ENCODE peak calls at places on chromosome 1, in six cellular contexts. One of them, this sample, is unnamed.

GRCh38 chr1:236716160-236716559 is 29.9 kb downstream of the ACTN2 start:
- DNase-seq in stimulated activated CD4-positive, alpha-beta T cell treated with anti-CD3 and anti-CD28 coated beads, Interleukin-2, amount 100 ng/mL, for 48 hours: no peak
- DNase-seq in Caki2: no peak
- DNase-seq in right cardiac atrium: peak
- DNase-seq in progenitor cell of endocrine pancreas: no peak
- DNase-seq in T follicular helper cell: no peak
- DNase-seq in this sample: no peak

GRCh38 chr1:208159542-208160258 is 84.5 kb downstream of the PLXNA2 start:
- DNase-seq in stimulated activated CD4-positive, alpha-beta T cell treated with anti-CD3 and anti-CD28 coated beads, Interleukin-2, amount 100 ng/mL, for 48 hours: no peak
- DNase-seq in progenitor cell of endocrine pancreas: no peak
- DNase-seq in Caki2: no peak
- DNase-seq in T follicular helper cell: no peak
- DNase-seq in right cardiac atrium: peak
- DNase-seq in this sample: peak

GRCh38 chr1:174982971-174983689 is 16.6 kb upstream of the CACYBP start:
- DNase-seq in T follicular helper cell: no peak
- DNase-seq in stimulated activated CD4-positive, alpha-beta T cell treated with anti-CD3 and anti-CD28 coated beads, Interleukin-2, amount 100 ng/mL, for 48 hours: peak
- DNase-seq in progenitor cell of endocrine pancreas: no peak
- DNase-seq in Caki2: peak
- DNase-seq in right cardiac atrium: no peak
- DNase-seq in this sample: no peak

GRCh38 chr1:227945891-227946623 is 1.7 kb downstream of the WNT9A start:
- DNase-seq in stimulated activated CD4-positive, alpha-beta T cell treated with anti-CD3 and anti-CD28 coated beads, Interleukin-2, amount 100 ng/mL, for 48 hours: no peak
- DNase-seq in Caki2: peak
- DNase-seq in progenitor cell of endocrine pancreas: peak
- DNase-seq in right cardiac atrium: peak
- DNase-seq in T follicular helper cell: no peak
- DNase-seq in this sample: peak

GRCh38 chr1:112358798-112359408 is 37.1 kb upstream of the CTTNBP2NL start:
- DNase-seq in stimulated activated CD4-positive, alpha-beta T cell treated with anti-CD3 and anti-CD28 coated beads, Interleukin-2, amount 100 ng/mL, for 48 hours: peak
- DNase-seq in Caki2: peak
- DNase-seq in right cardiac atrium: peak
- DNase-seq in progenitor cell of endocrine pancreas: peak
- DNase-seq in T follicular helper cell: no peak
- DNase-seq in this sample: peak

GRCh38 chr1:25616080-25616931 is at the start of gene MAN1C1:
- DNase-seq in stimulated activated CD4-positive, alpha-beta T cell treated with anti-CD3 and anti-CD28 coated beads, Interleukin-2, amount 100 ng/mL, for 48 hours: peak
- DNase-seq in T follicular helper cell: peak
- DNase-seq in right cardiac atrium: peak
- DNase-seq in Caki2: peak
- DNase-seq in progenitor cell of endocrine pancreas: peak
- DNase-seq in this sample: peak

GRCh38 chr1:168520052-168520751 is 23.6 kb downstream of the XCL2 start:
- DNase-seq in progenitor cell of endocrine pancreas: no peak
- DNase-seq in right cardiac atrium: no peak
- DNase-seq in T follicular helper cell: no peak
- DNase-seq in stimulated activated CD4-positive, alpha-beta T cell treated with anti-CD3 and anti-CD28 coated beads, Interleukin-2, amount 100 ng/mL, for 48 hours: no peak
- DNase-seq in Caki2: no peak
- DNase-seq in this sample: no peak

GRCh38 chr1:167720965-167721616 is 691 bp upstream of the MPZL1 start:
- DNase-seq in Caki2: peak
- DNase-seq in T follicular helper cell: no peak
- DNase-seq in right cardiac atrium: peak
- DNase-seq in progenitor cell of endocrine pancreas: no peak
- DNase-seq in stimulated activated CD4-positive, alpha-beta T cell treated with anti-CD3 and anti-CD28 coated beads, Interleukin-2, amount 100 ng/mL, for 48 hours: no peak
- DNase-seq in this sample: peak

GRCh38 chr1:172321429-172321828 is 99.1 kb upstream of the C1orf105 start:
- DNase-seq in progenitor cell of endocrine pancreas: no peak
- DNase-seq in Caki2: peak
- DNase-seq in T follicular helper cell: no peak
- DNase-seq in right cardiac atrium: no peak
- DNase-seq in stimulated activated CD4-positive, alpha-beta T cell treated with anti-CD3 and anti-CD28 coated beads, Interleukin-2, amount 100 ng/mL, for 48 hours: no peak
- DNase-seq in this sample: no peak

GRCh38 chr1:236795757-236796719 is 946 bp downstream of the MTR start:
- DNase-seq in right cardiac atrium: no peak
- DNase-seq in stimulated activated CD4-positive, alpha-beta T cell treated with anti-CD3 and anti-CD28 coated beads, Interleukin-2, amount 100 ng/mL, for 48 hours: no peak
- DNase-seq in T follicular helper cell: no peak
- DNase-seq in Caki2: peak
- DNase-seq in progenitor cell of endocrine pancreas: no peak
- DNase-seq in this sample: no peak

GRCh38 chr1:223844962-223845809 is 561 bp downstream of the TP53BP2 start:
- DNase-seq in stimulated activated CD4-positive, alpha-beta T cell treated with anti-CD3 and anti-CD28 coated beads, Interleukin-2, amount 100 ng/mL, for 48 hours: peak
- DNase-seq in Caki2: peak
- DNase-seq in T follicular helper cell: peak
- DNase-seq in progenitor cell of endocrine pancreas: no peak
- DNase-seq in right cardiac atrium: no peak
- DNase-seq in this sample: peak

GRCh38 chr1:90107971-90108370 is 113.1 kb downstream of the ZNF326 start:
- DNase-seq in stimulated activated CD4-positive, alpha-beta T cell treated with anti-CD3 and anti-CD28 coated beads, Interleukin-2, amount 100 ng/mL, for 48 hours: no peak
- DNase-seq in right cardiac atrium: no peak
- DNase-seq in T follicular helper cell: no peak
- DNase-seq in Caki2: no peak
- DNase-seq in progenitor cell of endocrine pancreas: no peak
- DNase-seq in this sample: no peak

GRCh38 chr1:232648316-232648715 is 18.4 kb upstream of the SIPA1L2 start:
- DNase-seq in right cardiac atrium: no peak
- DNase-seq in stimulated activated CD4-positive, alpha-beta T cell treated with anti-CD3 and anti-CD28 coated beads, Interleukin-2, amount 100 ng/mL, for 48 hours: no peak
- DNase-seq in progenitor cell of endocrine pancreas: no peak
- DNase-seq in T follicular helper cell: no peak
- DNase-seq in Caki2: no peak
- DNase-seq in this sample: no peak

GRCh38 chr1:83055391-83056170 is 943.4 kb downstream of the TTLL7 start:
- DNase-seq in stimulated activated CD4-positive, alpha-beta T cell treated with anti-CD3 and anti-CD28 coated beads, Interleukin-2, amount 100 ng/mL, for 48 hours: no peak
- DNase-seq in Caki2: no peak
- DNase-seq in progenitor cell of endocrine pancreas: no peak
- DNase-seq in right cardiac atrium: no peak
- DNase-seq in T follicular helper cell: no peak
- DNase-seq in this sample: no peak

GRCh38 chr1:88867743-88868521 is 23.4 kb downstream of the GTF2B start:
- DNase-seq in progenitor cell of endocrine pancreas: no peak
- DNase-seq in Caki2: no peak
- DNase-seq in right cardiac atrium: no peak
- DNase-seq in stimulated activated CD4-positive, alpha-beta T cell treated with anti-CD3 and anti-CD28 coated beads, Interleukin-2, amount 100 ng/mL, for 48 hours: no peak
- DNase-seq in T follicular helper cell: no peak
- DNase-seq in this sample: no peak

GRCh38 chr1:22567176-22567575 is 3.9 kb downstream of the EPHA8 start:
- DNase-seq in stimulated activated CD4-positive, alpha-beta T cell treated with anti-CD3 and anti-CD28 coated beads, Interleukin-2, amount 100 ng/mL, for 48 hours: no peak
- DNase-seq in progenitor cell of endocrine pancreas: no peak
- DNase-seq in T follicular helper cell: no peak
- DNase-seq in right cardiac atrium: no peak
- DNase-seq in Caki2: no peak
- DNase-seq in this sample: no peak

GRCh38 chr1:89525169-89525855 is 683 bp downstream of the LRRC8B start:
- DNase-seq in right cardiac atrium: peak
- DNase-seq in progenitor cell of endocrine pancreas: peak
- DNase-seq in T follicular helper cell: no peak
- DNase-seq in Caki2: no peak
- DNase-seq in stimulated activated CD4-positive, alpha-beta T cell treated with anti-CD3 and anti-CD28 coated beads, Interleukin-2, amount 100 ng/mL, for 48 hours: no peak
- DNase-seq in this sample: peak

GRCh38 chr1:17629460-17629859 is 90.0 kb downstream of the ARHGEF10L start:
- DNase-seq in progenitor cell of endocrine pancreas: no peak
- DNase-seq in right cardiac atrium: peak
- DNase-seq in stimulated activated CD4-positive, alpha-beta T cell treated with anti-CD3 and anti-CD28 coated beads, Interleukin-2, amount 100 ng/mL, for 48 hours: no peak
- DNase-seq in T follicular helper cell: no peak
- DNase-seq in Caki2: no peak
- DNase-seq in this sample: no peak

GRCh38 chr1:203196371-203196770 is 9.9 kb upstream of the CHI3L1 start:
- DNase-seq in stimulated activated CD4-positive, alpha-beta T cell treated with anti-CD3 and anti-CD28 coated beads, Interleukin-2, amount 100 ng/mL, for 48 hours: no peak
- DNase-seq in progenitor cell of endocrine pancreas: no peak
- DNase-seq in Caki2: no peak
- DNase-seq in T follicular helper cell: no peak
- DNase-seq in right cardiac atrium: no peak
- DNase-seq in this sample: no peak

GRCh38 chr1:247465796-247466195 is 7.9 kb upstream of the OR2B11 start:
- DNase-seq in stimulated activated CD4-positive, alpha-beta T cell treated with anti-CD3 and anti-CD28 coated beads, Interleukin-2, amount 100 ng/mL, for 48 hours: no peak
- DNase-seq in right cardiac atrium: no peak
- DNase-seq in T follicular helper cell: no peak
- DNase-seq in progenitor cell of endocrine pancreas: no peak
- DNase-seq in Caki2: no peak
- DNase-seq in this sample: no peak

GRCh38 chr1:223421676-223422075 is 28.5 kb downstream of the CCDC185 start:
- DNase-seq in T follicular helper cell: no peak
- DNase-seq in Caki2: no peak
- DNase-seq in progenitor cell of endocrine pancreas: no peak
- DNase-seq in stimulated activated CD4-positive, alpha-beta T cell treated with anti-CD3 and anti-CD28 coated beads, Interleukin-2, amount 100 ng/mL, for 48 hours: no peak
- DNase-seq in right cardiac atrium: no peak
- DNase-seq in this sample: no peak

GRCh38 chr1:31970873-31971272 is 32.7 kb upstream of the PTP4A2 start:
- DNase-seq in progenitor cell of endocrine pancreas: no peak
- DNase-seq in T follicular helper cell: no peak
- DNase-seq in stimulated activated CD4-positive, alpha-beta T cell treated with anti-CD3 and anti-CD28 coated beads, Interleukin-2, amount 100 ng/mL, for 48 hours: no peak
- DNase-seq in Caki2: no peak
- DNase-seq in right cardiac atrium: no peak
- DNase-seq in this sample: no peak

GRCh38 chr1:109425902-109426277 is 358 bp downstream of the PSMA5 start:
- DNase-seq in Caki2: no peak
- DNase-seq in right cardiac atrium: no peak
- DNase-seq in T follicular helper cell: peak
- DNase-seq in progenitor cell of endocrine pancreas: no peak
- DNase-seq in stimulated activated CD4-positive, alpha-beta T cell treated with anti-CD3 and anti-CD28 coated beads, Interleukin-2, amount 100 ng/mL, for 48 hours: peak
- DNase-seq in this sample: no peak

GRCh38 chr1:241608379-241609033 is 31.7 kb downstream of the CHML start:
- DNase-seq in stimulated activated CD4-positive, alpha-beta T cell treated with anti-CD3 and anti-CD28 coated beads, Interleukin-2, amount 100 ng/mL, for 48 hours: no peak
- DNase-seq in T follicular helper cell: no peak
- DNase-seq in right cardiac atrium: no peak
- DNase-seq in progenitor cell of endocrine pancreas: no peak
- DNase-seq in Caki2: peak
- DNase-seq in this sample: no peak

GRCh38 chr1:165877940-165878556 is 50.6 kb downstream of the UCK2 start:
- DNase-seq in Caki2: no peak
- DNase-seq in T follicular helper cell: no peak
- DNase-seq in stimulated activated CD4-positive, alpha-beta T cell treated with anti-CD3 and anti-CD28 coated beads, Interleukin-2, amount 100 ng/mL, for 48 hours: no peak
- DNase-seq in progenitor cell of endocrine pancreas: no peak
- DNase-seq in right cardiac atrium: no peak
- DNase-seq in this sample: no peak

GRCh38 chr1:37250371-37250770 is 216.1 kb upstream of the GRIK3 start:
- DNase-seq in Caki2: peak
- DNase-seq in stimulated activated CD4-positive, alpha-beta T cell treated with anti-CD3 and anti-CD28 coated beads, Interleukin-2, amount 100 ng/mL, for 48 hours: no peak
- DNase-seq in right cardiac atrium: no peak
- DNase-seq in progenitor cell of endocrine pancreas: no peak
- DNase-seq in T follicular helper cell: no peak
- DNase-seq in this sample: no peak

GRCh38 chr1:24955161-24955560 is 25.1 kb upstream of the RUNX3 start:
- DNase-seq in stimulated activated CD4-positive, alpha-beta T cell treated with anti-CD3 and anti-CD28 coated beads, Interleukin-2, amount 100 ng/mL, for 48 hours: peak
- DNase-seq in right cardiac atrium: no peak
- DNase-seq in T follicular helper cell: no peak
- DNase-seq in progenitor cell of endocrine pancreas: no peak
- DNase-seq in Caki2: no peak
- DNase-seq in this sample: no peak

GRCh38 chr1:117017648-117018047 is 16.1 kb downstream of the CD101 start:
- DNase-seq in Caki2: no peak
- DNase-seq in right cardiac atrium: peak
- DNase-seq in stimulated activated CD4-positive, alpha-beta T cell treated with anti-CD3 and anti-CD28 coated beads, Interleukin-2, amount 100 ng/mL, for 48 hours: no peak
- DNase-seq in progenitor cell of endocrine pancreas: no peak
- DNase-seq in T follicular helper cell: no peak
- DNase-seq in this sample: no peak

GRCh38 chr1:24609949-24610517 is 33.1 kb upstream of the SRRM1 start:
- DNase-seq in T follicular helper cell: no peak
- DNase-seq in progenitor cell of endocrine pancreas: no peak
- DNase-seq in stimulated activated CD4-positive, alpha-beta T cell treated with anti-CD3 and anti-CD28 coated beads, Interleukin-2, amount 100 ng/mL, for 48 hours: no peak
- DNase-seq in Caki2: no peak
- DNase-seq in right cardiac atrium: no peak
- DNase-seq in this sample: no peak

GRCh38 chr1:230314142-230314470 is 112.0 kb downstream of the PGBD5 start:
- DNase-seq in stimulated activated CD4-positive, alpha-beta T cell treated with anti-CD3 and anti-CD28 coated beads, Interleukin-2, amount 100 ng/mL, for 48 hours: no peak
- DNase-seq in right cardiac atrium: no peak
- DNase-seq in progenitor cell of endocrine pancreas: no peak
- DNase-seq in T follicular helper cell: no peak
- DNase-seq in Caki2: no peak
- DNase-seq in this sample: no peak

GRCh38 chr1:31541201-31541600 is 35.1 kb upstream of the TINAGL1 start:
- DNase-seq in T follicular helper cell: no peak
- DNase-seq in Caki2: no peak
- DNase-seq in stimulated activated CD4-positive, alpha-beta T cell treated with anti-CD3 and anti-CD28 coated beads, Interleukin-2, amount 100 ng/mL, for 48 hours: no peak
- DNase-seq in progenitor cell of endocrine pancreas: no peak
- DNase-seq in right cardiac atrium: no peak
- DNase-seq in this sample: no peak

This sample was measured in ovary.